ENCODE peak calls at places on chromosomes 1 and 21, in five cellular contexts. U, I, H, G and J are unnamed samples.

GRCh38 chr1:18736958-18737357 is 106.3 kb downstream of the PAX7 start:
- DNase-seq in U (no peak), I (no peak), H (no peak), G (no peak), J (no peak)

GRCh38 chr1:145996433-145997155 is at the start of gene TXNIP:
- DNase-seq in U (peak; percentile 100), I (peak; percentile 99), H (peak; percentile 99), G (peak; percentile 98), J (peak; percentile 96)

GRCh38 chr1:226882631-226883409 is 12.4 kb downstream of the PSEN2 start:
- DNase-seq in U (no peak), I (no peak), H (no peak), G (peak; percentile 53), J (peak; percentile 86)

GRCh38 chr1:58561635-58562034 is 15.1 kb upstream of the OMA1 start:
- DNase-seq in U (no peak), I (no peak), H (no peak), G (no peak), J (no peak)

GRCh38 chr1:160354388-160354985 is 11.3 kb downstream of the NCSTN start:
- DNase-seq in U (no peak), I (no peak), H (no peak), G (peak; percentile 24), J (no peak)

GRCh38 chr1:167629681-167630567 is at the start of gene RCSD1:
- DNase-seq in U (no peak), I (peak; percentile 47), H (peak; percentile 58), G (peak; percentile 68), J (peak; percentile 85)

GRCh38 chr1:13828454-13829151 is 128.6 kb downstream of the PRDM2 start:
- DNase-seq in U (no peak), I (peak; percentile 63), H (no peak), G (peak; percentile 66), J (peak; percentile 77)

GRCh38 chr1:99503276-99503747 is 142.6 kb upstream of the PALMD start:
- DNase-seq in U (no peak), I (no peak), H (no peak), G (no peak), J (no peak)

GRCh38 chr1:175376194-175376593 is 183.6 kb upstream of the KIAA0040 start:
- DNase-seq in U (no peak), I (no peak), H (no peak), G (peak; percentile 16), J (peak; percentile 38)

GRCh38 chr1:202274611-202275010 is 67.1 kb downstream of the UBE2T start:
- DNase-seq in U (no peak), I (peak; percentile 31), H (no peak), G (peak; percentile 76), J (peak; percentile 67)

GRCh38 chr1:31663622-31664452 is 19.2 kb upstream of the PEF1 start:
- DNase-seq in U (no peak), I (peak; percentile 70), H (peak; percentile 58), G (peak; percentile 64), J (peak; percentile 88)

GRCh38 chr1:31759266-31760023 is 4.7 kb downstream of the ADGRB2 start:
- DNase-seq in U (no peak), I (no peak), H (no peak), G (no peak), J (no peak)

GRCh38 chr1:970973-971730 is 4.9 kb downstream of the PLEKHN1 start:
- DNase-seq in U (no peak), I (no peak), H (no peak), G (no peak), J (no peak)

GRCh38 chr1:78045850-78046778 is at the start of gene GIPC2:
- DNase-seq in U (no peak), I (peak; percentile 43), H (peak; percentile 23), G (peak; percentile 42), J (peak; percentile 44)

GRCh38 chr1:107244734-107245495 is 104.1 kb downstream of the NTNG1 start:
- DNase-seq in U (no peak), I (no peak), H (no peak), G (no peak), J (no peak)

GRCh38 chr1:197017558-197018146 is 40.3 kb downstream of the CFHR5 start:
- DNase-seq in U (no peak), I (no peak), H (no peak), G (no peak), J (no peak)

GRCh38 chr21:29382029-29382654 is 83.4 kb downstream of the BACH1 start:
- DNase-seq in U (no peak), I (no peak), H (no peak), G (no peak), J (no peak)

GRCh38 chr1:20302093-20302471 is 11.4 kb downstream of the VWA5B1 start:
- DNase-seq in U (no peak), I (no peak), H (peak; percentile 53), G (no peak), J (no peak)

GRCh38 chr1:214029796-214030195 is 42.0 kb downstream of the PROX1 start:
- DNase-seq in U (no peak), I (no peak), H (no peak), G (no peak), J (no peak)

DNA sequence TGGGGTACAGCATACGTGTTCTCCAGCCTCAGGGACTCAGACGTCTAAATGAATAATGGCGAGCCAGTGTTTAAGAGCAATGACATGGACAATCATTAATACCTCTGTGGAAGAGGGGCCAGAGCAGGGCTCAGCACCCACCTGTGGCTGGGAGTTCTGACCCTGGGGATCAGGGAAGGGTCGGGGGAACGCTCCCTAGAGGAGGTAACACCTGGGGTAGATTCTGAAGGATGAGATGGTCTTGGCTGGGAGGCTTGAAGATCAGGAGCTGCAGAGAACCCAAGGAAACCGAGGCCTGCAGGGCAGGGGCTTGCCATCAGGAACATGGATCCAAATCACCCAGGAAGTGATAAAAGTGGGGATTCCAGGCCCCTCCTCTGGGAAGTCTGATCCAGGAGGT is 138.2 kb upstream of the RUNX3 start:
- DNase-seq in U (no peak), I (no peak), H (no peak), G (no peak), J (no peak)
- TF ChIP-seq CTCF in U (no peak), I (no peak), H (no peak), G (no peak), J (no peak)

GRCh38 chr1:161482610-161483009 is 22.6 kb upstream of the FCGR2A start:
- DNase-seq in U (no peak), I (no peak), H (no peak), G (no peak), J (no peak)

GRCh38 chr1:161483361-161483760 is 21.9 kb upstream of the FCGR2A start:
- DNase-seq in U (no peak), I (no peak), H (no peak), G (no peak), J (no peak)

GRCh38 chr1:161481624-161482392 is 23.4 kb upstream of the FCGR2A start:
- DNase-seq in U (no peak), I (no peak), H (no peak), G (no peak), J (no peak)

GRCh38 chr1:161486806-161487482 is 18.3 kb upstream of the FCGR2A start:
- DNase-seq in U (no peak), I (no peak), H (no peak), G (peak; percentile 46), J (peak; percentile 67)

GRCh38 chr1:161484613-161485012 is 20.6 kb upstream of the FCGR2A start:
- DNase-seq in U (no peak), I (no peak), H (no peak), G (no peak), J (no peak)
- TF ChIP-seq CTCF in U (peak; percentile 13), I (no peak), H (no peak), G (peak; percentile 30), J (no peak)

DNA sequence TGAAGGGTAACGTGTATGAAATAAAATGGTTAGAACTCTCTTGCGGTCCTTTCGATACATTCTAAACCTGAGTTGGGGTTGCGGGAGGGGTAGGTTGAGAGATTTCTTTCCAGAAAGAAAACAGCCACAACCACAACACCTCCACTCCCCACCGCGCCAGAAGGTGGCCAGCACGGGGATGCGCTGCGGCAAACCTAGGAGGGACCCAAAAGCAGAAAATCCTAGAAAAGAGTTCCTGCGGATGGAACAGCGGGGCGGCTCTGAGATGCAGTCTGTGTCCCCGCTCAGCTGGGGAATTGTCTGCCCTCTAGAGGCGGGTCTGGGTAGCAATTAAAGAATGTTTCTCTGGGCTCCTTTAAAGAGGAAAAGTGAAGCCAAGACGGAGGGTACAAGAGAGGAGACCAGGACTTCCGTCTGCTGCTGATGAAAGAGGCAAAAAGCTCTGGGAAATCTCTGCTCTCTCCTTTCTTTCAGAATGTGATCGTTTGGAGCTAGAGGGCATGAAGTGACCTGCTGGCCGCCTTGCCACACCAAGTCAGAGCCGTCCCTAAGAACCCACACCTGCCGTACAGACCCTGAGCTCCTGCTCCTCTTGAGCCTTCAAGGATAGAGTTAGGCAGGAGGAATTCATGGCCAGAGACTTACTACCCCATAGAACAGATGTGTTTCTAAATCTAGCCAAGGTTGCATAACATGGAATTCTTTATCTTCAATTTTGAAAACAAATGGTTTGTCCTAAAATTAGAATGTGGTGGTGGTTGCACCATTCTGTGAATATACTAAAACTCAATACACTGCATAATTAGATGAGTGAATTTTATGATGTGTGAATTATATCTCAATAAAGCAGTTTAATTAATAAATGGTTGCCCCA is 46.5 kb upstream of the COA6 start:
- DNase-seq in U (peak; percentile 91), I (peak; percentile 60), H (peak; percentile 23), G (peak; percentile 75), J (peak; percentile 76)
- TF ChIP-seq CTCF in U (peak; percentile 77), I (peak; percentile 44), H (peak; percentile 83), G (peak; percentile 74), J (peak; percentile 78)

GRCh38 chr1:7085521-7085920 is 300.3 kb downstream of the CAMTA1 start:
- DNase-seq in U (no peak), I (no peak), H (no peak), G (no peak), J (no peak)

GRCh38 chr1:7079637-7080036 is 294.4 kb downstream of the CAMTA1 start:
- DNase-seq in U (no peak), I (no peak), H (no peak), G (no peak), J (no peak)

GRCh38 chr1:7087888-7088287 is 302.6 kb downstream of the CAMTA1 start:
- DNase-seq in U (no peak), I (no peak), H (no peak), G (no peak), J (no peak)

GRCh38 chr1:7086106-7086505 is 300.9 kb downstream of the CAMTA1 start:
- DNase-seq in U (no peak), I (no peak), H (no peak), G (no peak), J (no peak)

DNA sequence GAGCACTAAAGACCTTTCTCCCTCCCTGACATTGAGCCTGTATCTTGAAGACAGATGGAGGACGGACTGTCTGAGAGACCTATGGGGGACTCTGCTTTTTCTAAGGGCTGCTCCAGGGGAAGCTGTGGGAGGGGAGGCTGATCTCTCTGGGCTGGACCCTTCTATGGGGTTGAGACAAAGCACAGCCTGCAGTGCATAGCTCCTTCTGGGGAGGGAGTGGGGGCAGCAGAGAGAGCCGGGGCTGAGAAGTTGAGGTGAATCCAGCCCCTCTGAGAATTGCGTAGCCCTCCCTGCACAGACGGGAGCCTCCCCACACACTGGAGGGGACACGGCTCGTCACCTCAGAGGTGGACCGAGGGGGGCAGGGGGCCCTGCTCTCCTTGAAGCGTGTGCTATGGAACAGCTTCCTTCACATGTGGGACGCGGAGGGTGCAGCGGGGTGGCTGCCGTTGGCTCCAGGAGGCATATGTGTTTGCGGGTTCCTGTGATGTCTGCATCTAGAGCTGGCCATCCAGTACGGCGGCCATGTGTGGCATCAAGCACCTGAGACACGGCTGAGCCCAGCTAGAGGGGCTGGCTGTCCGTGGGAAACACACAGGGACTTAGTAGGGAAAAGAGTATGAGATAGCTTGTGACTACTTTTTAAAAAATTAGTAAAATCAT is 299.1 kb downstream of the CAMTA1 start:
- DNase-seq in U (no peak), I (no peak), H (no peak), G (no peak), J (no peak)
- TF ChIP-seq CTCF in U (no peak), I (no peak), H (no peak), G (no peak), J (no peak)